ENCODE peak calls at places on chromosomes 12 and 14, in ten cellular contexts. W, G, Q, H, P, Z, J, X, O and B are unnamed samples.

GRCh38 chr12:57477710-57478681 is 1.7 kb downstream of the ARHGAP9 start:
- DNase-seq in Q (peak), P (peak), O (no peak), J (peak), W (no peak), H (no peak), G (no peak), X (no peak), Z (no peak), B (no peak)

GRCh38 chr12:104723895-104724294 is 234.2 kb downstream of the SLC41A2 start:
- DNase-seq in P (no peak), J (no peak), W (no peak), X (no peak), G (no peak), H (no peak), Z (no peak), Q (no peak), O (no peak), B (no peak)

GRCh38 chr12:111424793-111425251 is 19.1 kb downstream of the SH2B3 start:
- DNase-seq in X (no peak), W (no peak), O (no peak), Z (no peak), J (no peak), H (no peak), G (no peak), P (no peak), Q (no peak), B (no peak)

GRCh38 chr12:102061096-102061555 is 665 bp downstream of the WASHC3 start:
- DNase-seq in W (no peak), Q (no peak), P (peak), H (no peak), X (peak), O (no peak), Z (no peak), J (peak), G (peak), B (no peak)

GRCh38 chr12:106287364-106287763 is 15.2 kb upstream of the TCP11L2 start:
- DNase-seq in O (no peak), Z (no peak), P (no peak), G (no peak), J (no peak), H (no peak), W (no peak), Q (no peak), X (no peak), B (no peak)

GRCh38 chr14:92963301-92964123 is 40.6 kb downstream of the CHGA start:
- DNase-seq in O (no peak), G (no peak), Q (no peak), Z (no peak), W (no peak), P (no peak), J (no peak), H (no peak), X (no peak), B (no peak)

GRCh38 chr12:10965511-10965910 is 21.2 kb downstream of the TAS2R50 start:
- DNase-seq in G (no peak), Z (no peak), W (no peak), J (no peak), Q (peak), P (no peak), O (no peak), H (no peak), X (no peak), B (no peak)

GRCh38 chr14:20811994-20812393 is 9.3 kb upstream of the RNASE1 start:
- DNase-seq in H (no peak), O (no peak), W (no peak), P (no peak), Z (no peak), J (no peak), X (no peak), G (no peak), Q (no peak), B (no peak)

GRCh38 chr12:67161322-67161918 is 107.7 kb upstream of the CAND1 start:
- DNase-seq in P (no peak), O (no peak), X (peak), J (peak), Q (peak), W (peak), H (peak), G (no peak), Z (peak), B (no peak)